ENCODE peak calls at places on chromosomes 1 and 21, in six cellular contexts. D is effector memory CD4-positive, alpha-beta T cell; N is thoracic aorta; F is RWPE1; C is IMR-90; G is ovary. P is an unnamed sample.

GRCh38 chr21:36104306-36105300 is 30.3 kb upstream of the CBR3 start:
- DNase-seq in D (peak), N (no peak), F (no peak), C (peak), G (no peak), P (no peak)

GRCh38 chr21:29334717-29335428 is 36.2 kb downstream of the BACH1 start:
- DNase-seq in D (no peak), N (no peak), F (no peak), C (peak), G (no peak), P (no peak)

GRCh38 chr1:207644852-207645631 is at the start of gene CR1L:
- DNase-seq in D (peak), N (peak), F (peak), C (peak), G (peak), P (peak)

GRCh38 chr1:226661965-226662364 is 77.1 kb downstream of the ITPKB start:
- DNase-seq in D (no peak), N (no peak), F (no peak), C (peak), G (no peak), P (no peak)

GRCh38 chr1:40532844-40533424 is 1.5 kb downstream of the ZNF684 start:
- DNase-seq in D (peak), N (no peak), F (peak), C (peak), G (no peak), P (no peak)

GRCh38 chr21:42237577-42237976 is 18.6 kb downstream of the ABCG1 start:
- DNase-seq in D (no peak), N (no peak), F (no peak), C (no peak), G (no peak), P (no peak)

GRCh38 chr1:39727221-39727931 is 11.3 kb upstream of the PPIE start:
- DNase-seq in D (no peak), N (no peak), F (no peak), C (no peak), G (no peak), P (peak)

GRCh38 chr1:205972491-205973168 is 29.4 kb upstream of the SLC26A9 start:
- DNase-seq in D (no peak), N (no peak), F (no peak), C (no peak), G (no peak), P (no peak)

GRCh38 chr1:79929356-79929755 is 922.8 kb upstream of the ADGRL4 start:
- DNase-seq in D (no peak), N (no peak), F (no peak), C (peak), G (no peak), P (no peak)

GRCh38 chr1:84634536-84635205 is 55.6 kb downstream of the SSX2IP start:
- DNase-seq in D (no peak), N (no peak), F (peak), C (no peak), G (no peak), P (peak)

GRCh38 chr1:58650141-58650540 is 49.7 kb downstream of the MYSM1 start:
- DNase-seq in D (no peak), N (no peak), F (peak), C (peak), G (no peak), P (no peak)

GRCh38 chr1:101022294-101022693 is 3.3 kb downstream of the DPH5 start:
- DNase-seq in D (no peak), N (no peak), F (no peak), C (peak), G (no peak), P (no peak)

GRCh38 chr1:118223426-118223825 is 38.4 kb upstream of the SPAG17 start:
- DNase-seq in D (no peak), N (no peak), F (no peak), C (no peak), G (no peak), P (no peak)

GRCh38 chr1:14128096-14128495 is 428.1 kb downstream of the PRDM2 start:
- DNase-seq in D (no peak), N (no peak), F (no peak), C (no peak), G (no peak), P (no peak)

GRCh38 chr1:24786191-24786590 is 40.9 kb downstream of the CLIC4 start:
- DNase-seq in D (no peak), N (no peak), F (peak), C (peak), G (no peak), P (no peak)

GRCh38 chr1:152479792-152480595 is 30.6 kb upstream of the LCE5A start:
- DNase-seq in D (peak), N (no peak), F (no peak), C (peak), G (no peak), P (peak)

GRCh38 chr1:170530972-170531757 is 801 bp upstream of the GORAB start:
- DNase-seq in D (no peak), N (no peak), F (peak), C (no peak), G (peak), P (no peak)

GRCh38 chr21:44752701-44753235 is 41.4 kb upstream of the TSPEAR start:
- DNase-seq in D (no peak), N (no peak), F (peak), C (no peak), G (no peak), P (no peak)

GRCh38 chr1:24720152-24720551 is 25.1 kb upstream of the CLIC4 start:
- DNase-seq in D (no peak), N (peak), F (no peak), C (peak), G (peak), P (peak)

GRCh38 chr1:9302745-9303524 is 10.2 kb downstream of the SPSB1 start:
- DNase-seq in D (no peak), N (no peak), F (peak), C (peak), G (no peak), P (no peak)

GRCh38 chr1:6191968-6192367 is 7.4 kb downstream of the RPL22 start:
- DNase-seq in D (no peak), N (no peak), F (no peak), C (no peak), G (no peak), P (no peak)

GRCh38 chr1:173048629-173049326 is 2.0 kb downstream of the TNFSF18 start:
- DNase-seq in D (no peak), N (no peak), F (no peak), C (peak), G (no peak), P (no peak)

GRCh38 chr1:17579951-17580939 is 40.7 kb downstream of the ARHGEF10L start:
- DNase-seq in D (no peak), N (no peak), F (no peak), C (no peak), G (no peak), P (no peak)

DNA sequence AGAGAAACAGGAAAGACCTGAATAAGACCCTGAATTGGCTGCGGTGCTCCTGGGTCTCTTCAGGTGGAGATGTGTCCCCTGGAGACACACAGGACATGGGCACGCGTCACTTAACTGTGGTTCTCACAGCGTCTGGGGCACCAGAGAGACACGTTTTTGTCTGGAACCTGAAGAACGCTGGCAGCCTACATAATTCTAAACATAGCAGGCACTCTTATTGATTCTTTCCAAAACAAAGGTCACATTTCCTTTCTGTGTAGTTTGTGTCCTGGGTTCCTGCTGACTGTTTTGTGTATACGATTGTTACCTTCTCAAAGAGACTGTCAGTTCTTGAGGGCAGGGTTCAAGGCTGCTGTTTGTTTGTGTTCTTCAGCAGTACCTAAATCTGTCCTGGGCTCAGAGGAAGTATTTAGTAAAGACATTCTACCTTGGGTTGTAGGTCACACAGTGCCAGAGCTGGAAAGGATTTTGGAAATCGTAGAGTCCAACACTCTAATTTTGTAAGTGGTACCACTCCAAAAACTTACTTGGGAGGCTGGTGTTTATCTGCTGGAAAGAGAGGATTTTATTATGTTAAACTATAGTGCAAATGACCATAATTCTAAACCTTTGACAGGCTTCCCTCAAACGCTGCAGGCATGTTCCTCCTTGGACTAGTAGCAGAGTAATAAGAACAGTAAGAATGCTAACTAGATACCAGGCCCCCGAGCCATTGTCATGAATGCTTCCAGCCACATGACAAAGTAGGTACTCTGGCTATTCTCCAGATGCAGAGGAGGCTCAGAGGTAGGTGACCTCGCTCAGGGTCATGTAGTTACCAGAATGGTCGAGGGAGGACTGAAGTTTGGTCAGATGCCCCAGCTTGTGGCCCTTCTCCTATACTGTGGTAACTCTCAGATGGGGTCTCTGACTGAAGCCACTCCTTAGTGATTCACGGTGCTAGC is 164.3 kb downstream of the DHRS3 start:
- DNase-seq in D (no peak), N (no peak), F (no peak), C (no peak), G (no peak), P (no peak)
- H3K27ac ChIP-seq in D (no peak), N (peak), F (no peak), C (peak), G (peak), P (peak)

GRCh38 chr1:110873856-110874255 is 908 bp downstream of the CD53 start:
- DNase-seq in D (no peak), N (no peak), F (no peak), C (no peak), G (no peak), P (no peak)

GRCh38 chr1:110877364-110877763 is 4.4 kb downstream of the CD53 start:
- DNase-seq in D (no peak), N (no peak), F (no peak), C (no peak), G (no peak), P (no peak)

GRCh38 chr1:110874303-110875215 is 1.6 kb downstream of the CD53 start:
- DNase-seq in D (no peak), N (no peak), F (no peak), C (no peak), G (no peak), P (no peak)

GRCh38 chr1:110876748-110877341 is 3.9 kb downstream of the CD53 start:
- DNase-seq in D (no peak), N (no peak), F (no peak), C (no peak), G (no peak), P (no peak)

DNA sequence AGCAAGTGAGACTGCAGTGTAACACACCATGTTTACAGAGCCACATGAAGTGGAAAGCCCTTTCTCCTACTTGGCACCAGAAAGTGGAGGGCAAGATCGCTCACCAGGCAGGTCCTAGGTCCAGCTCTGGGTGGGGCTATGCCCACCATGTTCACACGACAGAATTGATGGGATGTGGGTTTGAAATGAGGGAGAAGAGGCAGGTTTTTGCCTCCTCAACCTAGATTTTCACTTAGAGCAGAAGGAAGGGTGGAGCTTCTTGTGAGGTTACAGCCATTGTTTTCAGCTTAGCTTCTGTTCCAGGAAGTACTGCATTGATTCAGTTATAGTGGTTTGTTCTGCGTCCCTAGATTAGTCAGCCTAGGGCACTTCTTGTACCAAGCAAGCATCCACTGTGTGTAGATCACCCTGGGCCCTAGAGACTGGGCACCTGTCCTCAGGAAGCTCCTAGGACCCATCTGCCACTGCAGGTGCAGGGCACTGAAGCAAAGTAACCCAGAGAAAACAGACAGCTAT is 2.3 kb downstream of the CD53 start:
- DNase-seq in D (no peak), N (no peak), F (no peak), C (no peak), G (no peak), P (no peak)
- H3K27ac ChIP-seq in D (peak), N (no peak), F (no peak), C (no peak), G (no peak), P (no peak)

GRCh38 chr1:209825591-209826433 is 2.0 kb upstream of the UTP25 start:
- DNase-seq in D (no peak), N (no peak), F (peak), C (no peak), G (no peak), P (peak)
- H3K27ac ChIP-seq in D (no peak), N (no peak), F (peak), C (no peak), G (no peak), P (no peak)

GRCh38 chr1:180975551-180975950 is 47.1 kb downstream of the STX6 start:
- DNase-seq in D (no peak), N (no peak), F (no peak), C (no peak), G (no peak), P (peak)
- H3K27ac ChIP-seq in D (no peak), N (no peak), F (no peak), C (no peak), G (no peak), P (no peak)

GRCh38 chr1:160575112-160575664 is 4.1 kb downstream of the CD84 start:
- DNase-seq in D (no peak), N (no peak), F (no peak), C (no peak), G (no peak), P (no peak)
- H3K27ac ChIP-seq in D (peak), N (no peak), F (no peak), C (no peak), G (no peak), P (no peak)

GRCh38 chr1:244652699-244653438 is at the start of gene DESI2:
- DNase-seq in D (peak), N (peak), F (peak), C (peak), G (peak), P (peak)

GRCh38 chr1:244654284-244655038 is 1.5 kb downstream of the DESI2 start:
- DNase-seq in D (no peak), N (no peak), F (peak), C (peak), G (no peak), P (no peak)

GRCh38 chr1:244655186-244655585 is 2.3 kb downstream of the DESI2 start:
- DNase-seq in D (no peak), N (no peak), F (no peak), C (no peak), G (no peak), P (no peak)

GRCh38 chr1:244653439-244654283 is 735 bp downstream of the DESI2 start:
- DNase-seq in D (no peak), N (no peak), F (peak), C (peak), G (no peak), P (no peak)

DNA sequence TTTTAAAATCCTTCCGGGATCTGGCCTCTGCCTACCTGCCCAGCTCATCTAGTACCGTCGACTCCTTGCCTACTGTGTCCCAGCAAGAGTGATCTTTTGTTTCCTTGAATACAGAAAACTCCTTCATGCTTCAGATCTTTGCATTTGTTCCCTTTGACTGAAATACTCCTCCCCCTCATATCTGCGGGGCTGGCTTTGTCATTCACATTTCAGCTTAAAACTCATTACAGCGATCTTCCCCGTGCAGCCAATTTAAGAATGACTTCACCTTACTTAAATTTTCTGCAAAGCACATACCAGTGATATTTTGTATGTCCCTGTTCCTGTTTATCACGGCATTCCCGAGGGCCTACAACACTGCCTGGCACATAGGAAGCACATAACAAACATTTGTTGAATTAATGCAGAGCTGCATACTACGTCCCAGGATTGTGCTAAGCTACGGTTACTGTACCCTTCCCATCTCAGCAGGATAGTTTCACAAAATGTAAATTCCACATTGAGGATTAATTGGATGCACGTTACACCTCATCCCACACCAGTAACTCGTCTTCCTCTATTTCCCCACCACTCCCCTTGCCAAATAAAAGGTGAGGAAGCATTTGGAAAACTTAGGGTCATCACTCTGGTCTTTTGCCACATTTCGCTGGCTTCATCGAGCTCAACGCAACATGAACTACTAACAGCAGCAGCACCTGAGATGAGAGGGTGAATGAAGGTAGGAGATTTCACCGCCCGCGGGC is 799 bp upstream of the DESI2 start:
- DNase-seq in D (no peak), N (no peak), F (no peak), C (peak), G (no peak), P (no peak)
- H3K27ac ChIP-seq in D (peak), N (peak), F (peak), C (peak), G (peak), P (peak)

GRCh38 chr1:198620951-198621824 is 17.7 kb upstream of the PTPRC start:
- DNase-seq in D (peak), N (no peak), F (no peak), C (no peak), G (no peak), P (no peak)
- H3K27ac ChIP-seq in D (peak), N (no peak), F (no peak), C (no peak), G (no peak), P (no peak)

DNA sequence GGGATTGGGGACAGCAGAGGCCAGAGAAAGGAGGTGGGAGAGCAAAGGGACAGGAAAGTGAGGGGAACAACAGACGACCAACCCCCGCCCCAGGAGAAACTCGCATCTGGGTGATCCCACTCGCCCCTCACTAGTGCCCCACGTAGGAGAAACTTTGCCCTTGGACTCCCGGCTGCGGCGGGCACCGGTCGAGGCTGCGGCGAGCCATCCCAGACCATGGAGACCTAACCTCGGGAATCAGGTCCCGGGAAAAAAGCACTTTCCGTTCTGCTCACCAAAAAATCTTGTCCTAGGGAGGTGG is 2.6 kb downstream of the GFI1 start:
- DNase-seq in D (no peak), N (no peak), F (no peak), C (no peak), G (no peak), P (no peak)
- H3K27ac ChIP-seq in D (peak), N (no peak), F (no peak), C (no peak), G (no peak), P (no peak)

P was measured in esophagus muscularis mucosa.